ENCODE peak calls at places on chromosome 7, in six cellular contexts. H is ascending aorta, T is astrocyte, S is body of pancreas, J is Panc1, C is aorta. Q is an unnamed sample. For H3K36me3, the result is how much of the 10 kb centered on the place peaks cover.

GRCh38 chr7:13989138-13989943 is at the start of gene ETV1:
- DNase-seq in J (peak), T (peak), C (peak), S (peak), H (no peak), Q (peak)

GRCh38 chr7:13745530-13745929 is 243.9 kb downstream of the ETV1 start:
- DNase-seq in T (no peak), H (no peak), C (no peak), J (no peak), S (no peak), Q (no peak)

GRCh38 chr7:131076711-131077170 is 250.9 kb upstream of the MKLN1 start:
- DNase-seq in J (no peak), C (no peak), S (no peak), H (no peak), T (peak), Q (no peak)

GRCh38 chr7:101927389-101928306 is 110.2 kb downstream of the CUX1 start:
- DNase-seq in S (no peak), T (no peak), J (no peak), C (peak), H (no peak), Q (no peak)

GRCh38 chr7:132521423-132521822 is 54.8 kb downstream of the PLXNA4 start:
- DNase-seq in T (no peak), C (no peak), S (no peak), H (no peak), J (no peak), Q (no peak)

GRCh38 chr7:157299613-157300405 is 37.0 kb upstream of the DNAJB6 start:
- DNase-seq in S (no peak), T (no peak), C (no peak), J (no peak), H (no peak), Q (no peak)

GRCh38 chr7:71615017-71615416 is 483.1 kb downstream of the GALNT17 start:
- DNase-seq in H (peak), J (no peak), S (no peak), T (no peak), C (peak), Q (no peak)

GRCh38 chr7:86844608-86845007 is 200.9 kb downstream of the GRM3 start:
- DNase-seq in S (no peak), J (no peak), H (no peak), C (no peak), T (no peak), Q (no peak)

GRCh38 chr7:148242271-148242801 is 348.2 kb upstream of the C7orf33 start:
- DNase-seq in C (no peak), S (peak), J (peak), H (no peak), T (peak), Q (peak)

DNA sequence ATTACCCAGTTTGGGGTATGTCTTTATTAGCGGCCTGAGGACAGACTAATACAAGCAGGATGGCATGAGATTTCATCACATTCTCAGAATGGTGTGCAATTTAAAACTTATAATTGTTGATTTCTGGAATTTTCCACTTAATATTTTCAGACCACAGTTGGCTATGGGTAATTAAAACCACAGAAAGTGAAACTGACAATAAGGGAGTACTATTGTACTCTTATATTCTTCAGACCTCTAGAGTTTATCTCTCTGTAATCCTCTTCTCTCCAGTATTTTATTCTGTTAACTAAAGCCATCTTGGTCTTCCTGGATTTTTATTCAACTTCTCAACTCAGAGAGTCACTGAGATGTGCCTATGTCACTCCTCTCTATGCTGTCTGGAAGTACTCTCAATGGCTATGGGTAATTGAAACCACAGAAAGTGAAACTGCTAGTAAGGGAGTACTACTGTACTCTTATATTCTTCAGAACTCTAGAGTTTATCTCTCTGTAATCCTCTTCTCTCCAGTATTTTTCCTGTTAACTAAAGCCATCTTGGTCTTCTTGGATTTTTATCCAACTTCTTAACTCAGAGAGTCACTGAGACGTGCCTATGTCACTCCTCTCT is 118.3 kb downstream of the PPP1R17 start:
- DNase-seq in J (no peak), H (no peak), C (no peak), S (no peak), T (no peak), Q (peak)
- H3K36me3 ChIP-seq in J (under half), H (under half), C (under half), S (under half), T (under half), Q (under half)

DNA sequence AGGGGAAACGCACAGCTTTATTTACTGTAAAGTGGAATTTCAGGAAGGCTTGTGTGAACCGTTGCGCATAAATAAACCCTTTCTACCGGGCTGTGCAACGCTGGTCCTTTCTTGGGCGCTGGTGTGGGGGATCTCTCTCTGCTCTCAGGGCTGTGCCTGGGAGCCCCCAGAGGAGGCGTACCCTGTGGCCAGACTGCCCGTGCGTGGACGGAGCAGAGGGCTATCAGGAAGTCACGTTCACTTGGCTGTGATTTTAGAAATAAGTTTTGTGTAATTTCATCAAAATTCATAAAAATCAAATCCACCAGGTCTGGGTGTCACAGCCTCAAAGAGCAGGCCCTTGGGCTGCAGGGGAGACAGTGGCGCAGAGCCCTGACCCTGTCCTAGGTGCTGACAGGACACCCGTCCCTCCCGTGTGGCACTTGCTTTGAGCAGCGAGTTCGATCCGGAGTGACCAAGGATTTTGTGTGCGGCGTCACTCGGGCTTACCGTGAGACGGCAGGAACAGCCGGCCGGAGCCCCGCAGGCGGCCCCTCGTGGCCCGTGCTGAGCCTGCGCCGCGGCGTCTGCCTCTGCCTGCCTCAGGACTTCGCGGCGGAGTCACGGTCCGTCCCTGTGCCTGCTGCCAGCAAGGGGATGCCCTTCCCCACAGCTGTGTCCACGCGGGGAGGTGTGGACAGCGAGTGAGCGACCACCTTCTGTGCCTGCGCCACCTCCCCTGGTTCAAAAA is 20.2 kb downstream of the GET4 start:
- DNase-seq in H (no peak), S (no peak), C (no peak), J (no peak), T (no peak), Q (no peak)
- H3K36me3 ChIP-seq in H (under half), S (under half), C (under half), J (under half), T (under half), Q (under half)

DNA sequence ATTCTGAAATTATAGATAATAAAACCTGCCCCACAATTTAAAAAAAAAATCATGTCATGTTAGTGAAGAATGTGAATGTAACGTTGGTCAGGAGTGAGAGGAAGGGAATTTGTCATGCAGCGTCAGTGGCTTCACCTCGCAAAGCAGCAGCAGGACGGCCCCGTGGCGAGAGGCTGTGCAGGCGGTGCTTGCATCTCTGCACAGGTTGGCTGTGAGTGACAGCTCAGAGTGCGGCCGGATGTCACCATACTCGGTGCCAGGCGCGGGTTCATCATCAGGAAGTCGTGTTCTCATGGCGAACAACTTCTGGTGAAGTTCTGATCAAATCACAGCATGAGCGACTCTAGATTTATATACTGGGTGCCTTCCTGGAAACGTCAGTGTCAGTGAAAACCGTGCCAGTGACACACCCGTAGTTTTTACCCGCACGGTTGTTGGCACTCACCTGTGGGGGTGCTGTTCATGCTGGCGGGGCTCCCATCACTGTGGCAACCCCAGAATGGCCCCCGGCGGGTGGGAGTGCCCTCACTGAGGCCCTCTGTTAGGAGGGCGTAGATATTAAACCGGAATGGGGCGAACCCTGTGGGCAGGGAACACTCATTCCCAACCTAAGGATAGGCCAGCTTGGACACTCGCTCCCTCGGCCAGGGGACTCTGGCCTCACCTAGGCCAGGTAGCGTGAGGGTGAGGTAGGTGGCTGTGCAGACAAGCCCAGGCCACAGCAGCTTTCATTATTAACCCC is 120.3 kb downstream of the CYTH3 start:
- DNase-seq in J (no peak), T (no peak), S (no peak), H (no peak), C (no peak), Q (no peak)
- H3K36me3 ChIP-seq in J (under half), T (under half), S (half or more), H (half or more), C (under half), Q (under half)

GRCh38 chr7:151075662-151075971 is 5.0 kb downstream of the FASTK start:
- DNase-seq in C (no peak), S (no peak), H (no peak), T (no peak), J (no peak), Q (no peak)

GRCh38 chr7:151076863-151077704 is 3.5 kb downstream of the FASTK start:
- DNase-seq in C (no peak), J (no peak), T (no peak), S (peak), H (no peak), Q (no peak)

GRCh38 chr7:151073990-151074389 is 6.6 kb downstream of the FASTK start:
- DNase-seq in J (no peak), S (no peak), C (no peak), H (no peak), T (no peak), Q (no peak)

GRCh38 chr7:151075978-151076426 is 4.6 kb downstream of the FASTK start:
- DNase-seq in T (no peak), J (no peak), H (no peak), S (no peak), C (no peak), Q (no peak)

DNA sequence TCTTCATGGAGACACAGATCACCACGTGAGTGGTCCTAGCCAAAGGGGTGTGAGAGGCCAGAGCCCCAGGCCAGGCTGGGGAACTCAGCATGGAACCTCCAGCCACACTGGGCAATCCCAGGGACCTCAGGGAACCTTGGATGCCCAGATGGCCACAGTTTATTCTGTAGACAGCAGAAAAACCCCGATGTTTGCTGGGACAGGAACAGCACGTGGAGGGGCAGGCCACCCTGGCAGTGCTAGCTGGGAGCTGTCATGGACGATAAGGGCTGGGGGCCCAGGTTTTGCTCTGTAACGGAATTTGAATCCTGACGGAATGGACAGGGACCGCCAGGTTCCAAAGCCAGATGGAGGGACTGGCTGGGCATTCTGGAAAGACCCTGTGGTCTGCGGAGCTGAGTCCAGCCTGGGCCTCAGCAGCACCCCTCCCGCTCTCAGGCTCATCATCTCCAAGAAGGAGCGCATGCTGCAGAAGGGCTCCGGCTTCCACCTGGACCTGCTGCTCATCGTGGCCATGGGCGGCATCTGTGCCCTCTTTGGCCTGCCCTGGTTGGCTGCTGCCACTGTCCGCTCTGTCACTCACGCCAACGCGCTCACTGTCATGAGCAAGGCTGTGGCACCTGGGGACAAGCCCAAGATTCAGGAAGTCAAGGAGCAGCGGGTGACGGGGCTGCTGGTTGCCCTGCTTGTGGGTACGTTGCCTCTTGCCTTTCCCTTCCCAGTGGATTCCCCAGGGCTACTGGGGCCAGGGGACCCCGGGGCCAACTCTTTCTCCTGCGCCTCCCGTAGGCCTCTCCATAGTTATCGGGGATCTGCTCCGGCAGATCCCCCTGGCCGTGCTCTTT is 5.6 kb downstream of the FASTK start:
- DNase-seq in T (no peak), J (no peak), S (no peak), C (no peak), H (no peak), Q (no peak)
- H3K36me3 ChIP-seq in T (under half), J (under half), S (under half), C (under half), H (half or more), Q (under half)

DNA sequence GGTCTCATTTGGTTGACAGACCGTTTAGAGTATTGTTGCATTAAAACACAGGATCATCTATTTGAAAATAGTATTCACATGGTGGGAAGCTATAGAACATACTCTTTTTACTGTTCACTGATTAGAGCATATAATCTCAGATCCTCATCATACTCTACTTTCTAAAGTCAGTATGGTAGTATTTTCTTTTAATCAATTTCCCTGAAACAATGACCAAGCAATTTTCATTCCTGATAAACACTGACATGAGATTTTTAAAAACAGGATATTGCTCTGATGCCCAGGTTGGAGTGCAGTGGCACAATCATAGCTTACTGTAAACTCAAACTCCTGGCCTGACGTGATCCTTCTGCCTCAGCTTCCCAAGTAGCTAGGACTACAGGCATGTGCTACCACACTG is 63.9 kb downstream of the PTPN12 start:
- DNase-seq in T (no peak), H (no peak), J (no peak), S (no peak), C (no peak), Q (no peak)
- H3K36me3 ChIP-seq in T (half or more), H (under half), J (under half), S (under half), C (under half), Q (under half)

GRCh38 chr7:1540391-1541271 is 10.1 kb downstream of the MAFK start:
- DNase-seq in J (no peak), T (no peak), H (no peak), C (peak), S (no peak), Q (no peak)
- H3K36me3 ChIP-seq in J (under half), T (under half), H (half or more), C (under half), S (under half), Q (under half)

DNA sequence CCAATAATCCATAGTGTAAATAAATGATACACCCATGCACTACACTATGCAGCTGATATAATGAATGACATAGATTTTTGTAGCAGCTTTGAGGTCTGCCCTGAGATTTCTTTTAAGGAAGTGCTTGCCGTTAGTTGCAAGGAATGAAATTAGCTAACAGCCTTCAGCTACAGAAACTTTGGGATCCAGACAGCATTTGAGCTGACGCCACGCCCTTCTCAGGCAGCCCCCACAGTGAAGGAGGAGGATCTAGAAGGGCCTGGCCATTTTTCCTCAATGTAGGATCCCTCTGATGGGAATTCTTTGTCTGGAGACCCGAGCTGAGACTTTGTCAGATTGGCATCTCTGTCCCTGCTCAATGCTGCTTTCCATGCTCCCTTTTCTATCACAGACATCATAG is 6.1 kb upstream of the PDK4 start:
- DNase-seq in C (no peak), T (no peak), S (no peak), H (no peak), J (no peak), Q (no peak)
- H3K36me3 ChIP-seq in C (under half), T (under half), S (under half), H (under half), J (under half), Q (under half)

DNA sequence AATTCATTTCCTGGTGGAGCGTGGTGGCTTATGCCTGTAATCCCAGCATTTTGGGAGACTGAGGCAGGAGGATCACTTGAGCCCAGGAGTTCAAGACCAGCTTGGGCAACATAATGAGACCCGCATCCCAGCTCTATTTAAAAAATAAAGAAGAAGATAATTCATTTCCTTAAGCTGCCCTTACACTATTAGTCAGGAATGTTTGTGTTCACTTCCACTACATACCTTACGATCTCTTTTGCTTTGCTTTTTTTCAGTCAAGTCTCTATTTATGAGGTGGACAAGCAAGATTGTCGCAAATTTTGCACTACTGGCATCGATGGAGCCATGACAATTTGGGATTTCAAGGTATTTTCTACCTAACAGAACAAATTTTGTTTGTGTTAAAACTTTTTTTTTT is 11.2 kb upstream of the ARPC1B start:
- DNase-seq in J (no peak), T (peak), H (no peak), S (no peak), C (no peak), Q (no peak)
- H3K36me3 ChIP-seq in J (under half), T (under half), H (half or more), S (under half), C (under half), Q (under half)

DNA sequence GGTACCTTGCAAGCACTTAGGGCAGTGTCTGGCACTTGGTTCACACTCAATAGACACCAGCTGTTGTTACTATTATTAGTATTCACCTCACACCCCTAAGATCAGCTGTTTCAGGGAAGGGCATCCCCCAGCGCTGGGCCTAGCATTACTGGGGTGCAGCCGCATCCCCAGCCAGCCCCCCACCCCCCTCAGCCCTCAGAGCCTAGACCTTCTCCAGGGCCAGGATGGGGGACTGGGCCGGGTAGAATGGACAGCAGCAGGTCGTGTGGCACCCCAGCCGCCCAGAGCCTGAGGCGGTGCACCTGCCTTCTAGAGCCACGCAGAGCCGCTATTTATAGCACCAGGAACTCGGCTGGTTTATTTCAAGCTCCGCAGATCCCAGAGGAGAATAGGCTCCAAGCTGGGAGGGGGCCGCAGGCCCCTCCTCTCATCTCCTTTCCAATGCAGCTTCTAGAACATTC is 60.5 kb downstream of the GTF2IRD1 start:
- DNase-seq in J (no peak), C (no peak), H (no peak), T (no peak), S (no peak), Q (no peak)
- H3K36me3 ChIP-seq in J (under half), C (under half), H (under half), T (under half), S (under half), Q (under half)